ENCODE peak calls at places on chromosomes 12 and 14, in ten cellular contexts. Y is BE2C; Q is mammary epithelial cell; G is CD4-positive, alpha-beta T cell; U is hepatocyte; S is H9; D is heart left ventricle; F is stomach; V is vagina; L is heart right ventricle. X is an unnamed sample. For H3K9me3 and H3K27me3, the result is how much of the 10 kb centered on the place peaks cover.

GRCh38 chr12:25884024-25884919 is 74.2 kb upstream of the RASSF8 start:
- DNase-seq in Y (no peak), Q (no peak), G (no peak), U (no peak), S (peak), D (no peak), F (no peak), V (no peak), L (no peak), X (no peak)

GRCh38 chr12:55908726-55909512 is 18.8 kb downstream of the PYM1 start:
- DNase-seq in Y (no peak), Q (no peak), G (no peak), U (peak), S (no peak), D (no peak), F (no peak), V (no peak), L (no peak), X (no peak)

GRCh38 chr14:101823511-101824120 is 62.1 kb downstream of the PPP2R5C start:
- DNase-seq in Y (no peak), Q (no peak), G (peak), U (no peak), S (no peak), D (no peak), F (peak), V (peak), L (no peak), X (no peak)

GRCh38 chr14:75562048-75562447 is 16.4 kb upstream of the FLVCR2 start:
- DNase-seq in Y (no peak), Q (peak), G (no peak), U (no peak), S (no peak), D (no peak), F (no peak), V (no peak), L (no peak), X (no peak)

GRCh38 chr14:54322668-54323380 is 74.0 kb upstream of the CDKN3 start:
- DNase-seq in Y (no peak), Q (no peak), G (no peak), U (no peak), S (no peak), D (no peak), F (no peak), V (no peak), L (peak), X (no peak)

GRCh38 chr12:121669525-121669908 is at the start of gene MORN3:
- DNase-seq in Y (no peak), Q (no peak), G (no peak), U (no peak), S (no peak), D (no peak), F (no peak), V (no peak), L (no peak), X (no peak)

GRCh38 chr12:47021298-47021697 is 58.1 kb upstream of the PCED1B start:
- DNase-seq in Y (peak), Q (peak), G (no peak), U (peak), S (no peak), D (no peak), F (no peak), V (no peak), L (peak), X (peak)

GRCh38 chr12:71755146-71755892 is 656 bp downstream of the RAB21 start:
- DNase-seq in Y (no peak), Q (peak), G (peak), U (peak), S (no peak), D (no peak), F (peak), V (no peak), L (peak), X (peak)

GRCh38 chr12:93156091-93156490 is 221.6 kb upstream of the NUDT4 start:
- DNase-seq in Y (no peak), Q (no peak), G (no peak), U (no peak), S (no peak), D (no peak), F (peak), V (no peak), L (no peak), X (no peak)

GRCh38 chr12:74105434-74105833 is 432.2 kb upstream of the ATXN7L3B start:
- DNase-seq in Y (no peak), Q (peak), G (no peak), U (no peak), S (no peak), D (no peak), F (no peak), V (no peak), L (no peak), X (no peak)

GRCh38 chr12:108875682-108876361 is 4.1 kb upstream of the DAO start:
- DNase-seq in Y (no peak), Q (no peak), G (no peak), U (no peak), S (no peak), D (no peak), F (no peak), V (no peak), L (no peak), X (no peak)

GRCh38 chr12:124919646-124920352 is 5.3 kb upstream of the UBC start:
- DNase-seq in Y (no peak), Q (peak), G (no peak), U (no peak), S (peak), D (no peak), F (no peak), V (no peak), L (no peak), X (peak)

GRCh38 chr12:78880078-78880477 is 15.5 kb downstream of the SYT1 start:
- DNase-seq in Y (no peak), Q (no peak), G (no peak), U (no peak), S (no peak), D (no peak), F (no peak), V (no peak), L (no peak), X (no peak)

GRCh38 chr14:61923348-61923747 is 161.1 kb downstream of the SNAPC1 start:
- DNase-seq in Y (no peak), Q (no peak), G (no peak), U (no peak), S (no peak), D (no peak), F (no peak), V (no peak), L (no peak), X (peak)

GRCh38 chr12:112868459-112869041 is 38.2 kb upstream of the OAS1 start:
- DNase-seq in Y (no peak), Q (peak), G (no peak), U (peak), S (peak), D (no peak), F (no peak), V (no peak), L (no peak), X (no peak)
- H3K9me3 ChIP-seq in Y (under half), Q (under half), G (under half), U (under half), S (under half), D (under half), F (under half), V (under half), L (under half), X (under half)

DNA sequence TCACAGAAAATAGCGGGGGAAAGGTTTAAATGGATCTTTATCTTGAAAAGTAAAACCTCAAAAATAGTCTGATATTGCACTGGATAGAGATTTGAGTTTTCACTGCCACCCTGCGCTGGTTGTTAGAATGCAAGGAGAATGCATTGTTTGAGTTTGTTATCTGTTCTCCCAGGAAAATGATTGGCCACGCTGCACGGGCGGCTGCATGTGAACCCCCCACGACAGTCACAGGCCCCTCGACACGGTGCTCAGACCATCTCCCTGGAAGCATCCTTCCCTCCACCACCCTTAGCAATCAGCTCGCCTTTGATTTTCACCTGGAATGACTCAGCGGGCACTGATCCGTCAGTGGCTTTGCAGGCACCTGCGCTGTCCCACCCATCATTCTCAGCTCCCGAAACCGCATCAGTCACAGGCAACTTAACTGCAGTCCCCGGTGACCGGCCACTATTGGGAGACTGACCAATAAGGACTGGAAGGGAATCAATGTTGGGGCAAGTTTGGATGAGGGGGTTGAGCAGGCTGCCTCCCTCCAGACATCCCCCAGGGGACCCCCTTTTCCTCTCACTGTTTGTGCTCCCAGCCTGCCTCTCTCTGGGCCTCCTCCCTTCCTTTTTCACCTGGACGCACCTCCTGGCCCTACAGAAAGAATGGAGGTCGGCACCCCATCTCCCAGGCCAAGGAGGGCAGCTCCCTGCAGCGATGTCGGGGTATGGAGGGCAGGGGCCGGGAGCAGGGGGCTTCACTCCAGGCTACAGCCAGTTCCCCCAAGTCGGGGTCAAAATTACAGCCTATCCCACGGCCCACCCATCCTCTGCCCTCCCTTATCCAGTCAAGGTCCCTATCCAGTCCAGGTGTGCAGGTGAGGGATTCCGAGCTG is 28.5 kb upstream of the C14orf180 start:
- DNase-seq in Y (no peak), Q (no peak), G (no peak), U (no peak), S (no peak), D (peak), F (no peak), V (no peak), L (no peak), X (no peak)
- H3K27me3 ChIP-seq in Y (under half), Q (under half), G (under half), U (under half), S (under half), D (under half), F (half or more), V (under half), L (under half), X (under half)

GRCh38 chr14:79549515-79549914 is 661.8 kb downstream of the DIO2 start:
- DNase-seq in Y (no peak), Q (no peak), G (no peak), U (no peak), S (no peak), D (no peak), F (no peak), V (no peak), L (no peak), X (no peak)

GRCh38 chr14:79544671-79545070 is 666.6 kb downstream of the DIO2 start:
- DNase-seq in Y (no peak), Q (no peak), G (no peak), U (no peak), S (no peak), D (no peak), F (no peak), V (no peak), L (no peak), X (no peak)

GRCh38 chr14:79552778-79553177 is 658.5 kb downstream of the DIO2 start:
- DNase-seq in Y (no peak), Q (no peak), G (no peak), U (peak), S (no peak), D (no peak), F (no peak), V (no peak), L (no peak), X (no peak)

GRCh38 chr14:79551591-79551990 is 659.7 kb downstream of the DIO2 start:
- DNase-seq in Y (no peak), Q (no peak), G (no peak), U (peak), S (no peak), D (no peak), F (no peak), V (no peak), L (no peak), X (peak)

DNA sequence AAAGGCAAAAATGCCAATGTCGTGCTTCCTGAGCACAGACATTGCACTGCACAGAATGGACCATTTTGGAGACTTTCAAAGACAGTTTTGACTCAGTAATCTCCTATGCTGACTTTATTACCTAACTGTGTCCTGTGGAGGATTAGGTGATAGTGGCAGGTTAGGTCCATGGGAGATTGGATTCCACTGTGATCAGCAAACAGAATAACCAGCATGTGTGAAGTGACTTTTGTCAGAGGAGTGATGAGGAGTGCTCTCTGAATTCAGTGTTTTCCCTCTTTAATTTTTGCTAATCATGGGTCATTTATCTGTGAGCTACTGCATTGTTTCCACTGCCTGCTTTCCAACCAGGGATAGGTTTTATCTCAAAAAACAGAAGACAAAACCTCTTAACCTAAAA is 662.5 kb downstream of the DIO2 start:
- DNase-seq in Y (no peak), Q (no peak), G (no peak), U (no peak), S (no peak), D (no peak), F (no peak), V (no peak), L (no peak), X (no peak)
- H3K9me3 ChIP-seq in Y (under half), Q (under half), G (under half), U (under half), S (under half), D (under half), F (under half), V (under half), L (under half), X (under half)

GRCh38 chr12:120363274-120363855 is 5.6 kb downstream of the MSI1 start:
- DNase-seq in Y (no peak), Q (no peak), G (no peak), U (no peak), S (no peak), D (no peak), F (no peak), V (no peak), L (no peak), X (peak)
- H3K27me3 ChIP-seq in Y (under half), Q (under half), G (half or more), U (under half), S (under half), D (under half), F (under half), V (under half), L (under half), X (under half)

GRCh38 chr12:89451876-89452275 is 72.7 kb downstream of the GALNT4 start:
- DNase-seq in Y (no peak), Q (peak), G (no peak), U (peak), S (peak), D (peak), F (no peak), V (no peak), L (peak), X (no peak)

GRCh38 chr12:89448951-89449371 is 75.6 kb downstream of the GALNT4 start:
- DNase-seq in Y (no peak), Q (peak), G (no peak), U (no peak), S (no peak), D (no peak), F (no peak), V (no peak), L (no peak), X (no peak)

GRCh38 chr12:89450922-89451321 is 73.7 kb downstream of the GALNT4 start:
- DNase-seq in Y (no peak), Q (no peak), G (no peak), U (no peak), S (no peak), D (no peak), F (no peak), V (no peak), L (no peak), X (no peak)

GRCh38 chr12:89453121-89453520 is 71.5 kb downstream of the GALNT4 start:
- DNase-seq in Y (no peak), Q (no peak), G (no peak), U (no peak), S (no peak), D (no peak), F (no peak), V (no peak), L (no peak), X (no peak)

DNA sequence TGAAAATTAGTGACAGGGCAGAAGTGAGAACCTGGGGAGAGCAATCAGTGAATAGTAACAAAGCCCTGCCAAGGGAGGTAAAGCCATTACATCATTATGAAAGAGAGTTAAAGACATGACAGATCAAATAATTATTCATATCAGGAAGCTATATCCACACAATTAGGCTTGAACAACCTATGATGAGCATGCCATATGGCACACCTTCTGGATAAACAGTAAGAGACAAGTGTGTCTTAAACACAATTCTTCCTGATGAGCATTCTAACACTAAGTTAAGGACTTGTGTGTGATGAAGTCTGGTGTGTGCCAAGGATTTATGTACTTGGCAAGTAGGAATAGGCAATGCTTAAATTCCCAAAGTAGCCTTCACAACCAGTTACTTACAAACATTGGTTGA is 76.1 kb downstream of the GALNT4 start:
- DNase-seq in Y (no peak), Q (no peak), G (no peak), U (no peak), S (no peak), D (no peak), F (no peak), V (no peak), L (no peak), X (no peak)
- H3K9me3 ChIP-seq in Y (under half), Q (under half), G (under half), U (under half), S (under half), D (under half), F (under half), V (under half), L (under half), X (under half)

GRCh38 chr12:113054948-113055486 is 1.5 kb upstream of the DTX1 start:
- DNase-seq in Y (no peak), Q (no peak), G (no peak), U (no peak), S (no peak), D (no peak), F (no peak), V (no peak), L (no peak), X (no peak)

GRCh38 chr12:113056631-113057488 is at the start of gene DTX1:
- DNase-seq in Y (no peak), Q (no peak), G (peak), U (no peak), S (no peak), D (peak), F (no peak), V (no peak), L (peak), X (peak)

GRCh38 chr12:113057565-113058485 is 1.3 kb downstream of the DTX1 start:
- DNase-seq in Y (no peak), Q (no peak), G (no peak), U (no peak), S (peak), D (no peak), F (no peak), V (no peak), L (no peak), X (no peak)

GRCh38 chr12:113055594-113056380 is 743 bp upstream of the DTX1 start:
- DNase-seq in Y (no peak), Q (no peak), G (no peak), U (no peak), S (no peak), D (no peak), F (no peak), V (no peak), L (no peak), X (no peak)

DNA sequence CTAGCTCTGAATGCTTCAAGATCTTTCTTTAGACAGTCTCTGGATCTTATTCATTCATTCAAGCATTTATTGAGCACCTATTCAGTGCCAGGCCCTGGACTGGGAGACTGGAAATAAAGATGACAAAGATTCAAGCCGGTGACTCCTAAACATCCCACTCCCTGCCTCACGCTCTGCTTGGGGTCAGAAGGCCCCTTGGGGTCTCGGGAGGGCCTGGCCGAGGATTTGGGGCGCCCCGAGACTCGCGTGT is 224 bp upstream of the DTX1 start:
- DNase-seq in Y (no peak), Q (no peak), G (no peak), U (no peak), S (no peak), D (no peak), F (no peak), V (no peak), L (no peak), X (no peak)
- H3K27me3 ChIP-seq in Y (under half), Q (under half), G (under half), U (half or more), S (under half), D (under half), F (half or more), V (under half), L (under half), X (under half)

DNA sequence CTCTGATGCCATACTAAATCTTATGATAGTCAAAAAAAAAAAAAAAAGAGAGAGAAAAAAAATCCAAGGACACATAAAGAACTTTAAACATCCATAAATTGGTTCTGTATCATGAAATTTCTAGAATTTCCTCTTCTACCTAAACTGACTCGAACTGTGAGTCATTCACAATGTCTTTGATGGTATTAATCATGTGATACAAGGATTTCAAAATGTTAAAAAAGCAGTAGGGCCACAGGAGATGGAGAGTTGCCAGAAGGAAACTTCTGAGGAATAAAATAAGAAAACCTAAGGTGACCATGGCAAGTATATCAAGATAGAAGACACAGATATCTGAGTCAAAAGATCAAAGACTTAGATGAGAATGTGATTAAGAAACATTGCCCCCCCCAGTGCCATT is 1320.9 kb upstream of the FLRT2 start:
- DNase-seq in Y (no peak), Q (no peak), G (no peak), U (no peak), S (no peak), D (no peak), F (no peak), V (no peak), L (no peak), X (no peak)
- H3K9me3 ChIP-seq in Y (under half), Q (under half), G (under half), U (under half), S (under half), D (under half), F (under half), V (under half), L (under half), X (under half)

DNA sequence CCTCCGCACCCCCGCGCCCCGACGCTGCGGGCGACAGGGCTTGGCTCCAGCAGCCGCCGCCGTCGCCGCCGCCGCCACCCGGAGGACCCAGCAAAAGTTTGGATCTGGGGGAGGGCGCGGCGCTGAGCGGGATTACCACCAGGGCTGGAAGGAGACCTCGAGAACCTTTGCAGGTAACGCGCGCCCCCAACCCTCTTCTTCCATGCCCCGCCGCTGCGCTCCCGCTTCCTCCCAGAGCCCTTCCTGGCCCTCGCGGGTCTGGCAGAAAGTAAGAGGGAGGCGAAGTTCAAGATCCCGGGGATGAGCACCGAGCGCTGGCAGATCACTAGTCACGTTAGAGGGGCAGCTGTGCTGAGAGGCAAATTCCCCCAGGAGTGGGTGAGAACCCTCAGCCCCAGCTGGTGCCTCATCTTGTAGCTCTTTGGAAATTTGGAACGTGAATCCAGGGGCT is 3.9 kb downstream of the FLRT2 start:
- DNase-seq in Y (peak), Q (peak), G (no peak), U (peak), S (peak), D (no peak), F (no peak), V (no peak), L (no peak), X (peak)
- H3K27me3 ChIP-seq in Y (half or more), Q (under half), G (half or more), U (under half), S (half or more), D (under half), F (half or more), V (under half), L (half or more), X (under half)

GRCh38 chr12:8837291-8837690 is 14.9 kb downstream of the A2ML1 start:
- DNase-seq in Y (no peak), Q (no peak), G (no peak), U (no peak), S (no peak), D (no peak), F (no peak), V (no peak), L (no peak), X (no peak)
- H3K9me3 ChIP-seq in Y (under half), Q (under half), G (under half), U (under half), S (under half), D (under half), F (under half), V (under half), L (under half), X (under half)

GRCh38 chr14:77139022-77139421 is 2.6 kb downstream of the ZDHHC22 start:
- DNase-seq in Y (no peak), Q (no peak), G (no peak), U (no peak), S (no peak), D (no peak), F (no peak), V (no peak), L (no peak), X (no peak)
- H3K27me3 ChIP-seq in Y (under half), Q (under half), G (half or more), U (half or more), S (under half), D (half or more), F (half or more), V (under half), L (half or more), X (under half)